ENCODE peak calls at places on chromosome 1, in seven cellular contexts. H is endothelial cell of umbilical vein, C is heart right ventricle, A is upper lobe of right lung, P is heart left ventricle, M is foreskin fibroblast, G is cardiac fibroblast. V is an unnamed sample.

GRCh38 chr1:52602328-52603300 is at the start of gene GPX7:
- DNase-seq in P (peak), C (peak), A (peak), M (peak), H (peak), G (peak), V (no peak)

GRCh38 chr1:193113992-193114332 is 7.9 kb upstream of the CDC73 start:
- DNase-seq in M (peak), P (no peak), C (no peak), A (no peak), G (no peak), H (no peak), V (no peak)

GRCh38 chr1:178232949-178233348 is 139.0 kb downstream of the RASAL2 start:
- DNase-seq in H (no peak), G (peak), C (no peak), P (no peak), M (peak), A (no peak), V (no peak)

GRCh38 chr1:111895456-111895855 is 94.0 kb downstream of the KCND3 start:
- DNase-seq in A (no peak), G (no peak), C (no peak), P (no peak), M (peak), H (no peak), V (no peak)

GRCh38 chr1:31529999-31530705 is 46.2 kb upstream of the TINAGL1 start:
- DNase-seq in P (no peak), A (no peak), H (no peak), G (no peak), M (no peak), C (no peak), V (no peak)

GRCh38 chr1:99246152-99246551 is 18.1 kb upstream of the PLPPR4 start:
- DNase-seq in C (no peak), G (no peak), M (no peak), P (no peak), H (no peak), A (no peak), V (no peak)

GRCh38 chr1:72177711-72178110 is 104.6 kb downstream of the NEGR1 start:
- DNase-seq in G (no peak), C (no peak), P (no peak), M (peak), H (no peak), A (no peak), V (no peak)

GRCh38 chr1:151476083-151476482 is 16.8 kb upstream of the POGZ start:
- DNase-seq in H (no peak), G (no peak), P (no peak), A (no peak), C (no peak), M (no peak), V (no peak)

GRCh38 chr1:173112129-173112528 is 61.4 kb upstream of the TNFSF18 start:
- DNase-seq in H (peak), P (no peak), G (peak), C (no peak), A (no peak), M (peak), V (no peak)

GRCh38 chr1:3307359-3307758 is 147.1 kb upstream of the ARHGEF16 start:
- DNase-seq in C (no peak), H (no peak), A (no peak), M (no peak), G (no peak), P (no peak), V (no peak)

GRCh38 chr1:14606632-14607031 is 8.1 kb downstream of the KAZN start:
- DNase-seq in C (no peak), M (no peak), P (no peak), G (no peak), H (no peak), A (no peak), V (no peak)

GRCh38 chr1:10814954-10815862 is 18.8 kb upstream of the CASZ1 start:
- DNase-seq in P (no peak), C (no peak), G (no peak), A (no peak), H (no peak), M (no peak), V (no peak)

GRCh38 chr1:168676861-168677260 is 52.1 kb downstream of the DPT start:
- DNase-seq in P (no peak), M (no peak), H (no peak), G (no peak), A (no peak), C (no peak), V (no peak)

GRCh38 chr1:40078512-40079333 is 18.3 kb downstream of the PPT1 start:
- DNase-seq in G (peak), H (peak), A (no peak), C (peak), P (peak), M (peak), V (no peak)

GRCh38 chr1:107555578-107555977 is 409.4 kb downstream of the VAV3 start:
- DNase-seq in P (no peak), M (no peak), A (no peak), C (no peak), G (no peak), H (no peak), V (no peak)

GRCh38 chr1:22025368-22026154 is 24.1 kb downstream of the CELA3A start:
- DNase-seq in A (peak), C (peak), M (peak), H (peak), P (peak), G (peak), V (peak)

GRCh38 chr1:79391896-79392295 is 385.4 kb upstream of the ADGRL4 start:
- DNase-seq in A (no peak), P (no peak), H (no peak), C (no peak), G (no peak), M (peak), V (no peak)

GRCh38 chr1:109281680-109282496 is 1.1 kb downstream of the PSRC1 start:
- DNase-seq in H (no peak), C (no peak), A (no peak), M (no peak), G (peak), P (no peak), V (no peak)

GRCh38 chr1:221284028-221284427 is 404.8 kb downstream of the HLX start:
- DNase-seq in H (peak), A (no peak), C (no peak), P (no peak), M (peak), G (peak), V (no peak)

GRCh38 chr1:91608876-91609275 is 108.2 kb downstream of the CDC7 start:
- DNase-seq in G (peak), H (no peak), P (no peak), A (no peak), M (peak), C (no peak), V (peak)

GRCh38 chr1:113874017-113874879 is 2.7 kb upstream of the PTPN22 start:
- DNase-seq in H (peak), P (no peak), M (no peak), A (no peak), G (peak), C (no peak), V (no peak)

GRCh38 chr1:117416546-117417117 is 49.4 kb downstream of the MAN1A2 start:
- DNase-seq in A (no peak), C (no peak), P (no peak), H (peak), G (no peak), M (no peak), V (no peak)

GRCh38 chr1:36781098-36781497 is 253.2 kb downstream of the GRIK3 start:
- DNase-seq in P (no peak), G (no peak), C (no peak), A (no peak), H (no peak), M (no peak), V (no peak)

GRCh38 chr1:178649582-178650350 is 75.3 kb upstream of the RALGPS2 start:
- DNase-seq in A (no peak), H (no peak), C (no peak), P (no peak), M (no peak), G (no peak), V (no peak)

GRCh38 chr1:30109853-30110252 is 613.5 kb downstream of the MATN1 start:
- DNase-seq in M (peak), H (no peak), C (peak), A (no peak), G (peak), P (peak), V (no peak)

GRCh38 chr1:156486421-156487344 is 13.9 kb downstream of the MEF2D start:
- DNase-seq in H (no peak), P (no peak), M (no peak), A (no peak), C (no peak), G (no peak), V (no peak)

GRCh38 chr1:176205322-176205914 is 1.7 kb downstream of the COP1 start:
- DNase-seq in G (peak), P (no peak), M (no peak), C (no peak), H (peak), A (no peak), V (no peak)

GRCh38 chr1:161502181-161502580 is 3.1 kb upstream of the FCGR2A start:
- DNase-seq in P (no peak), M (no peak), A (no peak), C (no peak), H (no peak), G (no peak), V (no peak)

GRCh38 chr1:201022178-201022823 is 1.2 kb downstream of the KIF21B start:
- DNase-seq in P (no peak), H (no peak), A (no peak), G (no peak), M (no peak), C (no peak), V (no peak)

GRCh38 chr1:201021333-201022177 is 2.0 kb downstream of the KIF21B start:
- DNase-seq in M (no peak), C (no peak), G (no peak), P (no peak), A (no peak), H (no peak), V (no peak)

GRCh38 chr1:201019321-201019977 is 4.1 kb downstream of the KIF21B start:
- DNase-seq in H (no peak), G (peak), A (peak), P (peak), M (no peak), C (no peak), V (no peak)

GRCh38 chr1:201020040-201020591 is 3.4 kb downstream of the KIF21B start:
- DNase-seq in G (no peak), H (no peak), P (no peak), C (no peak), M (no peak), A (no peak), V (no peak)

GRCh38 chr1:201020647-201021332 is 2.7 kb downstream of the KIF21B start:
- DNase-seq in G (peak), C (no peak), M (no peak), A (no peak), H (no peak), P (no peak), V (no peak)
- TF ChIP-seq CTCF in G (peak), C (no peak), M (no peak), A (peak), H (peak), P (no peak), V (peak)

GRCh38 chr1:237033061-237033460 is 8.9 kb upstream of the RYR2 start:
- DNase-seq in A (no peak), H (no peak), G (no peak), P (no peak), M (no peak), C (no peak), V (no peak)

GRCh38 chr1:237029850-237030535 is 12.0 kb upstream of the RYR2 start:
- DNase-seq in P (no peak), C (no peak), M (no peak), A (no peak), G (no peak), H (no peak), V (no peak)

GRCh38 chr1:237031480-237031879 is 10.5 kb upstream of the RYR2 start:
- DNase-seq in P (no peak), G (no peak), C (no peak), A (no peak), M (no peak), H (no peak), V (no peak)

GRCh38 chr1:237033804-237034203 is 8.2 kb upstream of the RYR2 start:
- DNase-seq in G (no peak), A (no peak), H (no peak), C (no peak), P (no peak), M (no peak), V (no peak)

DNA sequence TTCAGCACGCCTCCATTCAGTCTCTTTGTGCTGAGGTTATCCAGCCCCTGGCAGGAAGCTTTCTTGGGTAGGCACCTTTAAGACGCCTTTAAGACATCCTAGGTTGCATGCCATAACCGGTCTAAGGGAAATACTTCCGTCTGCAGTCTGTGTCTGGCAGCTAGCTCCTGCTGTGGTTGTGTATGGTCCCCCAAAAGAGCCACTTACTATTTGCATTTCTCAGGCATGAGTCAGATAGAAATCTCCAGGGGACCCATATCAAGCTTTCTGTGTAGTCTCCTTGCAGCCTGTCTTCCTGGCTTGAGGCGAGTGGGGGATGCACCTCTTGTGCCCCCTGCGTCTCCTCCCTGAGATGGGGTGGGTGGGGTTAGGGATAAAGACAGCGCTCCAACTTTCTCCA is 10.0 kb upstream of the RYR2 start:
- DNase-seq in C (no peak), G (no peak), H (no peak), M (no peak), A (no peak), P (no peak), V (no peak)
- H3K4me3 ChIP-seq in C (peak), G (no peak), H (no peak), M (no peak), A (no peak), P (peak), V (no peak)

DNA sequence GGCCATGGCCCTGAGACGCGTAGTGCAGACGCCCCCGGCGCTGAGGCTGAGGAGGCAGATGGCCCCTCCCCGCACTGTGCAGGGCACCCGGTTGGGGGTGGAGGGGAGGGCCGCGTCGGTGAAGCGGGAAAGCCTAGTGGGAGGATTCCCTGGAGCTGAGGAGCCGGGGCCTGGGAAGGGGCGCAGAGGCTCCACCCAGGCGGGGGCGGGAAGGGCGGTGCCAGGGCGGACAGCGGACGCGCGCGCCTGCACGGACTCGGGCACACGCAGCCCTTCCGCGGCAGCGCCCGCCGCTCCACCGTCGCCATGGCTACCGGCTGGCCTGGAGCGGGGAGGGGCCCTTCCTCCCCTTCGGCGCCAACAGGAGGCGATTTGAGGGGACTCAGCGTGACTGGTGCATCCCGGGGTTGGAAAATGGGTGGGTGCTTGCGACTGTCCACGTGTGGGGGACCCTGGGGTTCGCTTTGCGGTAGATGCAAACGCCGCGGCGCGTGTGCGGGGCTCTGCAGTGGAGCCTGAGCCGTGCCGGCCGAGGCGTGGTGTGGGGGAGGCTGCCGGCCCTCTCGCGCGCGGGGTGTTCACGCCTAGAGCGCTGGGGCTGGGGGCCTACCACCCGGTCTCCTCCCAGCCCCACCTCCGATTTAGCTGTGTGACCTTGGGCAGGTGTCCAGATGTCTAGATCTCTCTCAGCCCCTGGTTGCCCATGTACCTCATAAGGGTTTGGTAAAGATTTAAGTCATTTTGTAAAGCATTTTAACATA is 35.1 kb downstream of the PTPRF start:
- DNase-seq in H (peak), C (peak), M (peak), G (peak), A (peak), P (peak), V (no peak)
- TF ChIP-seq CTCF in H (no peak), C (no peak), M (no peak), G (no peak), A (no peak), P (no peak), V (no peak)

DNA sequence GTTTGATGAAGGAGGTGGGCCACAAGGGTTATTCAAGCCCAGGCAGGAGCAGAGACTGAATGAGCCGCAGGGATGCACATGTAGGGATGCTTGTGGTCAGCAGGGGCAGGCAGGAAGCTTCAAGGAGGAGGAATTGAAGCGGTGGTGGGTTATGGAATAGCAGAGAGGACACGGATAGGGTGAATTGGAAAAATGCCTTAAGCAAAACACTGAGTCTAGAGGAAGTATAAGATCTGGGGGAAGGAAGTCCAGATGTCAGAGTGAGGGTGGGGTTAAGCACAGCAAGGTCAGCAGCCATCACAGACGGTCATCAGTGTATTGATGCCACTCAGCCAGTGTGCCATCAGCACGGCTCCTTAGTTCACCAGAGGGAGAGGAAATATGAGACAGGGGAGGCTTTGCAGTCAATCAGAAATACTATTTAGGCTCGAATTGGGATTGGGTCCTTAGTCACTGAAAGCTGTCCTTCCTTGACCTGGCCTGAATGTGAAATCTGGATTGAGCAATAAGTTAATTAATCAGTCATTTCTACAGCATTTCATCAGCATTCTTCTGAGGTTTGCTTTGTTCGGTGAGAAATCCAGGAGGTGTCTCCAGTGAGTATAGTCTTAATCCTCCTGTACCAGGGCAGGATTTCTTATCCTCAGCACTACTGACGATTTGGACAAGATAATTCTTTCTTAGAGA is 6.0 kb upstream of the LCE1F start:
- DNase-seq in M (peak), C (no peak), G (no peak), H (no peak), P (no peak), A (no peak), V (peak)
- H3K4me3 ChIP-seq in M (no peak), C (no peak), G (no peak), H (no peak), P (no peak), A (no peak), V (no peak)

GRCh38 chr1:230919201-230919600 is 50.9 kb upstream of the C1orf198 start:
- DNase-seq in A (no peak), M (no peak), H (no peak), C (no peak), P (no peak), G (no peak), V (no peak)

GRCh38 chr1:230926182-230926581 is 52.5 kb downstream of the TTC13 start:
- DNase-seq in A (no peak), H (no peak), P (no peak), G (no peak), C (no peak), M (no peak), V (no peak)

GRCh38 chr1:230917284-230918135 is 49.2 kb upstream of the C1orf198 start:
- DNase-seq in P (peak), M (peak), C (peak), G (peak), H (peak), A (peak), V (peak)

GRCh38 chr1:230916607-230917283 is 48.4 kb upstream of the C1orf198 start:
- DNase-seq in H (no peak), C (no peak), P (no peak), A (no peak), M (no peak), G (no peak), V (no peak)

DNA sequence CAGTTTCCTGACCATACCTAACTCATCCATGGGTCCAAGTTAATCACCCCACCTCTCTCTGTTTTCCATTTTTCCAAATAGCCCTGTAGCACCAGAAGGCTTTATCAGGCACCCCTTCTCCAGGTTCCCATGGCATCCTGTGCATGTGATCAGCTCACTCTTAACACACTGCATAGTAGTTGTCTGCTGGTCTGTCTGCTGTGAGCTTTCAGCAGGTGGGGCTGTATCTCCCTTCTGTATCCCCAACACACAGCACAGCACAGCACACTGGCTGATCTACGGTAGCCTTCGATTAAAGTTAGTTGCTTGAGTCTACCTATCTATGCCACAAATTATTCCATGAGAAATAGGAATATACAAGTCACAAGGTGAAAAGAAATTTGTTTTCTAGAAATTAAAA is 54.3 kb upstream of the C1orf198 start:
- DNase-seq in A (no peak), H (no peak), G (peak), C (no peak), P (no peak), M (no peak), V (no peak)
- TF ChIP-seq CTCF in A (no peak), H (peak), G (no peak), C (no peak), P (no peak), M (peak), V (peak)

GRCh38 chr1:209813902-209814301 is 8.0 kb upstream of the IRF6 start:
- DNase-seq in H (no peak), G (no peak), A (no peak), P (no peak), M (no peak), C (no peak), V (no peak)
- H3K4me3 ChIP-seq in H (no peak), G (no peak), A (no peak), P (no peak), M (no peak), C (no peak), V (no peak)

V was measured in epithelial cell of proximal tubule.